ENCODE peak calls at places on chromosome 1, in six cellular contexts. One of them, this sample, is unnamed.

GRCh38 chr1:22830131-22830566 is 119.5 kb downstream of the EPHB2 start:
- DNase-seq in hepatocyte: no peak
- DNase-seq in esophagus squamous epithelium: no peak
- DNase-seq in right cardiac atrium: no peak
- DNase-seq in mucosa of descending colon: no peak
- DNase-seq in dorsolateral prefrontal cortex: no peak
- DNase-seq in this sample: no peak

GRCh38 chr1:116375165-116375883 is 2.3 kb downstream of the ATP1A1 start:
- DNase-seq in hepatocyte: no peak
- DNase-seq in esophagus squamous epithelium: no peak
- DNase-seq in right cardiac atrium: no peak
- DNase-seq in mucosa of descending colon: no peak
- DNase-seq in dorsolateral prefrontal cortex: no peak
- DNase-seq in this sample: no peak

GRCh38 chr1:55074455-55074854 is 35.1 kb downstream of the PCSK9 start:
- DNase-seq in hepatocyte: no peak
- DNase-seq in esophagus squamous epithelium: no peak
- DNase-seq in right cardiac atrium: no peak
- DNase-seq in mucosa of descending colon: no peak
- DNase-seq in dorsolateral prefrontal cortex: no peak
- DNase-seq in this sample: no peak

GRCh38 chr1:47986741-47987140 is 10.4 kb downstream of the TRABD2B start:
- DNase-seq in hepatocyte: peak; percentile 47
- DNase-seq in esophagus squamous epithelium: no peak
- DNase-seq in right cardiac atrium: peak; percentile 75
- DNase-seq in mucosa of descending colon: no peak
- DNase-seq in dorsolateral prefrontal cortex: peak; percentile 53
- DNase-seq in this sample: no peak

GRCh38 chr1:69038379-69038778 is 529.3 kb upstream of the LRRC7 start:
- DNase-seq in hepatocyte: no peak
- DNase-seq in esophagus squamous epithelium: no peak
- DNase-seq in right cardiac atrium: no peak
- DNase-seq in mucosa of descending colon: no peak
- DNase-seq in dorsolateral prefrontal cortex: no peak
- DNase-seq in this sample: no peak

GRCh38 chr1:17957588-17958267 is 149.9 kb upstream of the IGSF21 start:
- DNase-seq in hepatocyte: no peak
- DNase-seq in esophagus squamous epithelium: no peak
- DNase-seq in right cardiac atrium: no peak
- DNase-seq in mucosa of descending colon: no peak
- DNase-seq in dorsolateral prefrontal cortex: no peak
- DNase-seq in this sample: no peak

GRCh38 chr1:194709439-194709838 is 1523.0 kb upstream of the B3GALT2 start:
- DNase-seq in hepatocyte: no peak
- DNase-seq in esophagus squamous epithelium: no peak
- DNase-seq in right cardiac atrium: no peak
- DNase-seq in mucosa of descending colon: no peak
- DNase-seq in dorsolateral prefrontal cortex: no peak
- DNase-seq in this sample: no peak

GRCh38 chr1:191757003-191757402 is 401.3 kb upstream of the RGS18 start:
- DNase-seq in hepatocyte: no peak
- DNase-seq in esophagus squamous epithelium: no peak
- DNase-seq in right cardiac atrium: no peak
- DNase-seq in mucosa of descending colon: no peak
- DNase-seq in dorsolateral prefrontal cortex: no peak
- DNase-seq in this sample: no peak

GRCh38 chr1:8448906-8449661 is 131.2 kb downstream of the SLC45A1 start:
- DNase-seq in hepatocyte: no peak
- DNase-seq in esophagus squamous epithelium: no peak
- DNase-seq in right cardiac atrium: peak; percentile 26
- DNase-seq in mucosa of descending colon: no peak
- DNase-seq in dorsolateral prefrontal cortex: no peak
- DNase-seq in this sample: no peak

GRCh38 chr1:230303822-230304221 is 122.3 kb downstream of the PGBD5 start:
- DNase-seq in hepatocyte: no peak
- DNase-seq in esophagus squamous epithelium: no peak
- DNase-seq in right cardiac atrium: no peak
- DNase-seq in mucosa of descending colon: no peak
- DNase-seq in dorsolateral prefrontal cortex: peak; percentile 2
- DNase-seq in this sample: no peak

GRCh38 chr1:156577512-156577911 is 2.0 kb upstream of the TTC24 start:
- DNase-seq in hepatocyte: no peak
- DNase-seq in esophagus squamous epithelium: no peak
- DNase-seq in right cardiac atrium: no peak
- DNase-seq in mucosa of descending colon: no peak
- DNase-seq in dorsolateral prefrontal cortex: no peak
- DNase-seq in this sample: no peak

GRCh38 chr1:12088607-12089006 is 25.5 kb downstream of the TNFRSF8 start:
- DNase-seq in hepatocyte: no peak
- DNase-seq in esophagus squamous epithelium: no peak
- DNase-seq in right cardiac atrium: no peak
- DNase-seq in mucosa of descending colon: peak; percentile 14
- DNase-seq in dorsolateral prefrontal cortex: no peak
- DNase-seq in this sample: no peak

GRCh38 chr1:239951518-239952130 is 140.1 kb upstream of the FMN2 start:
- DNase-seq in hepatocyte: peak; percentile 89
- DNase-seq in esophagus squamous epithelium: no peak
- DNase-seq in right cardiac atrium: peak; percentile 51
- DNase-seq in mucosa of descending colon: peak; percentile 96
- DNase-seq in dorsolateral prefrontal cortex: no peak
- DNase-seq in this sample: no peak

GRCh38 chr1:167562697-167563096 is 9.1 kb upstream of the CREG1 start:
- DNase-seq in hepatocyte: no peak
- DNase-seq in esophagus squamous epithelium: no peak
- DNase-seq in right cardiac atrium: no peak
- DNase-seq in mucosa of descending colon: no peak
- DNase-seq in dorsolateral prefrontal cortex: no peak
- DNase-seq in this sample: no peak

GRCh38 chr1:167601442-167602380 is 28.3 kb upstream of the RCSD1 start:
- DNase-seq in hepatocyte: no peak
- DNase-seq in esophagus squamous epithelium: no peak
- DNase-seq in right cardiac atrium: peak; percentile 41
- DNase-seq in mucosa of descending colon: peak; percentile 33
- DNase-seq in dorsolateral prefrontal cortex: no peak
- DNase-seq in this sample: no peak

GRCh38 chr1:235073331-235073967 is 55.2 kb downstream of the TOMM20 start:
- DNase-seq in hepatocyte: peak; percentile 57
- DNase-seq in esophagus squamous epithelium: no peak
- DNase-seq in right cardiac atrium: peak; percentile 65
- DNase-seq in mucosa of descending colon: peak; percentile 81
- DNase-seq in dorsolateral prefrontal cortex: peak; percentile 55
- DNase-seq in this sample: no peak

GRCh38 chr1:6464514-6464836 is 1.5 kb downstream of the TNFRSF25 start:
- DNase-seq in hepatocyte: no peak
- DNase-seq in esophagus squamous epithelium: no peak
- DNase-seq in right cardiac atrium: peak; percentile 67
- DNase-seq in mucosa of descending colon: peak; percentile 83
- DNase-seq in dorsolateral prefrontal cortex: no peak
- DNase-seq in this sample: peak; percentile 35

GRCh38 chr1:16048573-16049189 is 5.1 kb downstream of the CLCNKB start:
- DNase-seq in hepatocyte: peak; percentile 88
- DNase-seq in esophagus squamous epithelium: no peak
- DNase-seq in right cardiac atrium: peak; percentile 67
- DNase-seq in mucosa of descending colon: peak; percentile 53
- DNase-seq in dorsolateral prefrontal cortex: no peak
- DNase-seq in this sample: peak; percentile 19

GRCh38 chr1:224503161-224504118 is 68.8 kb upstream of the WDR26 start:
- DNase-seq in hepatocyte: peak; percentile 83
- DNase-seq in esophagus squamous epithelium: peak; percentile 42
- DNase-seq in right cardiac atrium: peak; percentile 95
- DNase-seq in mucosa of descending colon: peak; percentile 91
- DNase-seq in dorsolateral prefrontal cortex: peak; percentile 72
- DNase-seq in this sample: no peak

GRCh38 chr1:202661136-202661845 is 49.0 kb downstream of the SYT2 start:
- DNase-seq in hepatocyte: no peak
- DNase-seq in esophagus squamous epithelium: no peak
- DNase-seq in right cardiac atrium: no peak
- DNase-seq in mucosa of descending colon: no peak
- DNase-seq in dorsolateral prefrontal cortex: no peak
- DNase-seq in this sample: no peak

GRCh38 chr1:161929137-161929536 is 94.5 kb downstream of the OLFML2B start:
- DNase-seq in hepatocyte: no peak
- DNase-seq in esophagus squamous epithelium: no peak
- DNase-seq in right cardiac atrium: no peak
- DNase-seq in mucosa of descending colon: no peak
- DNase-seq in dorsolateral prefrontal cortex: no peak
- DNase-seq in this sample: no peak
- H3K4me3 ChIP-seq in hepatocyte: no peak overlapping the region
- H3K4me3 ChIP-seq in esophagus squamous epithelium: no peak overlapping the region
- H3K4me3 ChIP-seq in right cardiac atrium: no peak overlapping the region
- H3K4me3 ChIP-seq in mucosa of descending colon: no peak overlapping the region
- H3K4me3 ChIP-seq in dorsolateral prefrontal cortex: no peak overlapping the region
- H3K4me3 ChIP-seq in this sample: no peak overlapping the region

GRCh38 chr1:118999348-119000071 is 11.4 kb upstream of the TBX15 start:
- DNase-seq in hepatocyte: no peak
- DNase-seq in esophagus squamous epithelium: no peak
- DNase-seq in right cardiac atrium: no peak
- DNase-seq in mucosa of descending colon: no peak
- DNase-seq in dorsolateral prefrontal cortex: no peak
- DNase-seq in this sample: no peak
- H3K4me3 ChIP-seq in hepatocyte: no peak overlapping the region
- H3K4me3 ChIP-seq in esophagus squamous epithelium: no peak overlapping the region
- H3K4me3 ChIP-seq in right cardiac atrium: no peak overlapping the region
- H3K4me3 ChIP-seq in mucosa of descending colon: no peak overlapping the region
- H3K4me3 ChIP-seq in dorsolateral prefrontal cortex: no peak overlapping the region
- H3K4me3 ChIP-seq in this sample: no peak overlapping the region

DNA sequence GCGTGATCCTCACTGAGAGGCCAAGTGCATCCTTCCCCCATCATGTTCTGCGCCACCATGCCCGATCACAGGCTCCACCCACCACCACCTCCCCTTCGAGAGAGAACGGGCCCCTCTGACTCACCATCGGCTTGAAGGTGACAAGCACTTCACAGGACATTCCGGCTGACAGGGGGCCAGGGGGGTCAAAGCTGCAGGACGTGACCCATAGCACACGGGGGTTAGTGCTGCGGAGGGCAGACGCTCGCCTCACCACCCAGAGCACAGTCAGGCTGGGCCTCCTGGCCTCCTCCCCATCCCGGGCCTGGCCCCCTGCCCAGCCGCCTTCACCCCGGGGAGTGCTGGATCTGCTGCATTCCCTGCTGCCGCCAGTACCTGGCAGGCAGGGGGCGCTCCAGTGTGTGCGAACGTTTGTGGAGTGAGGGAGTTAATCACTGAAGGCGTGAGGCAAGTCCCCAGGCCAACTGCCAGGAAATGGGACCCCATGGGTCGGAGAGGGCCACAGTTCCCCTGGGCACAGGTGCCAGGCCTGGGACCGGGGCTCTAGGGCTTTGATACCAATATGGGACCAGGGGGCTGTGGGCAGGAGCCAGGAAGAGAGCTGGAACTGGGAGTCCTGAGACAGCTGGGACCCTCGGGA is 40.9 kb upstream of the TMEM52 start:
- DNase-seq in hepatocyte: peak; percentile 92
- DNase-seq in esophagus squamous epithelium: no peak
- DNase-seq in right cardiac atrium: peak; percentile 84
- DNase-seq in mucosa of descending colon: peak; percentile 87
- DNase-seq in dorsolateral prefrontal cortex: peak; percentile 88
- DNase-seq in this sample: peak; percentile 13
- H3K4me3 ChIP-seq in hepatocyte: no peak overlapping the region
- H3K4me3 ChIP-seq in esophagus squamous epithelium: no peak overlapping the region
- H3K4me3 ChIP-seq in right cardiac atrium: no peak overlapping the region
- H3K4me3 ChIP-seq in mucosa of descending colon: no peak overlapping the region
- H3K4me3 ChIP-seq in dorsolateral prefrontal cortex: peak overlapping the region; percentile 16
- H3K4me3 ChIP-seq in this sample: no peak overlapping the region

GRCh38 chr1:35561297-35561971 is 3.8 kb downstream of the NCDN start:
- DNase-seq in hepatocyte: no peak
- DNase-seq in esophagus squamous epithelium: no peak
- DNase-seq in right cardiac atrium: no peak
- DNase-seq in mucosa of descending colon: no peak
- DNase-seq in dorsolateral prefrontal cortex: no peak
- DNase-seq in this sample: no peak

GRCh38 chr1:35559317-35559944 is 1.8 kb downstream of the NCDN start:
- DNase-seq in hepatocyte: no peak
- DNase-seq in esophagus squamous epithelium: no peak
- DNase-seq in right cardiac atrium: no peak
- DNase-seq in mucosa of descending colon: no peak
- DNase-seq in dorsolateral prefrontal cortex: no peak
- DNase-seq in this sample: peak; percentile 24

GRCh38 chr1:35561972-35562680 is 4.5 kb downstream of the NCDN start:
- DNase-seq in hepatocyte: no peak
- DNase-seq in esophagus squamous epithelium: no peak
- DNase-seq in right cardiac atrium: no peak
- DNase-seq in mucosa of descending colon: no peak
- DNase-seq in dorsolateral prefrontal cortex: no peak
- DNase-seq in this sample: no peak

GRCh38 chr1:35558374-35559316 is 1.0 kb downstream of the NCDN start:
- DNase-seq in hepatocyte: peak; percentile 57
- DNase-seq in esophagus squamous epithelium: no peak
- DNase-seq in right cardiac atrium: peak; percentile 42
- DNase-seq in mucosa of descending colon: no peak
- DNase-seq in dorsolateral prefrontal cortex: no peak
- DNase-seq in this sample: no peak

DNA sequence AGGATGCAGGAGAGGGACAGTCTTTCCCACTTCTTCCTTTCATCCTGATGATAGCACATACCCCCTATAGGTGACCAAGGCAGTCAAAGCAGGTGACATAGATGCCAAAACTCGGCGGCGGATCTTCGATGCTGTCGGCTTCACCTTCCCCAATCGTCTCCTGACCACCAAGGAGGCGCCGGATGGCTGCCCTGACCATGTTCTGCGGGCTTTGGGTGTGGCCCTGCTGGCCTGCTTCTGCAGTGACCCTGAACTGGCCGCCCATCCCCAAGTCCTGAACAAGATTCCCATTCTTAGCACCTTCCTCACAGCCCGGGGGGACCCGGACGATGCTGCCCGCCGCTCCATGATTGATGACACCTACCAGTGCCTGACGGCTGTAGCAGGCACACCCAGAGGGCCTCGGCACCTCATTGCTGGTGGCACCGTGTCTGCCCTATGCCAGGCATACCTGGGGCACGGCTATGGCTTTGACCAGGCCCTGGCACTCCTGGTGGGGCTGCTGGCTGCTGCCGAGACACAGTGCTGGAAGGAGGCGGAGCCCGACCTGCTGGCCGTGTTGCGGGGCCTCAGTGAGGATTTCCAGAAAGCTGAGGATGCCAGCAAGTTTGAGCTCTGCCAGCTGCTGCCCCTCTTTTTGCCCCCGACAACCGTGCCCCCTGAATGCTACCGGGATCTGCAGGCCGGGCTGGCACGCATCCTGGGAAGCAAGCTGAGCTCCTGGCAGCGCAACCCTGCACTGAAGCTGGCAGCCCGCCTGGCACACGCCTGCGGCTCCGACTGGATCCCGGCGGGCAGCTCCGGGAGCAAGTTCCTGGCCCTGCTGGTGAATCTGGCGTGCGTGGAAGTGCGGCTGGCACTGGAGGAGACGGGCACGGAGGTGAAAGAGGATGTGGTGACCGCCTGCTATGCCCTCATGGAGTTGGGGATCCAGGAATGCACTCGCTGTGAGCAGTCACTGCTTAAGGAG is 2.9 kb downstream of the NCDN start:
- DNase-seq in hepatocyte: no peak
- DNase-seq in esophagus squamous epithelium: no peak
- DNase-seq in right cardiac atrium: peak; percentile 68
- DNase-seq in mucosa of descending colon: no peak
- DNase-seq in dorsolateral prefrontal cortex: peak; percentile 90
- DNase-seq in this sample: no peak
- H3K4me3 ChIP-seq in hepatocyte: no peak overlapping the region
- H3K4me3 ChIP-seq in esophagus squamous epithelium: no peak overlapping the region
- H3K4me3 ChIP-seq in right cardiac atrium: no peak overlapping the region
- H3K4me3 ChIP-seq in mucosa of descending colon: no peak overlapping the region
- H3K4me3 ChIP-seq in dorsolateral prefrontal cortex: peak overlapping the region; percentile 41
- H3K4me3 ChIP-seq in this sample: no peak overlapping the region